ENCODE peak calls at places on chromosomes 6 and 20, in eight cellular contexts. One of them, this sample, is unnamed.

GRCh38 chr6:8177721-8178120 is 75.4 kb upstream of the EEF1E1 start:
- DNase-seq in kidney glomerular epithelial cell: peak
- DNase-seq in NT2/D1: no peak
- DNase-seq in EH: peak
- DNase-seq in CD4-positive, CD25-positive, alpha-beta regulatory T cell: no peak
- DNase-seq in LoVo: no peak
- DNase-seq in activated CD8-positive, alpha-beta memory T cell treated with anti-CD3 and anti-CD28 coated beads, Interleukin-2, amount 50 U/mL, for 4 hours: no peak
- DNase-seq in stimulated activated CD8-positive, alpha-beta memory T cell treated with anti-CD3 and anti-CD28 coated beads, Interleukin-15, amount 100 ng/mL, for 1 hour: no peak
- DNase-seq in this sample: peak

GRCh38 chr20:33733654-33734576 is 2.1 kb downstream of the ZNF341 start:
- DNase-seq in kidney glomerular epithelial cell: peak
- DNase-seq in NT2/D1: no peak
- DNase-seq in EH: peak
- DNase-seq in CD4-positive, CD25-positive, alpha-beta regulatory T cell: no peak
- DNase-seq in LoVo: peak
- DNase-seq in activated CD8-positive, alpha-beta memory T cell treated with anti-CD3 and anti-CD28 coated beads, Interleukin-2, amount 50 U/mL, for 4 hours: no peak
- DNase-seq in stimulated activated CD8-positive, alpha-beta memory T cell treated with anti-CD3 and anti-CD28 coated beads, Interleukin-15, amount 100 ng/mL, for 1 hour: no peak
- DNase-seq in this sample: peak

GRCh38 chr6:87483929-87484328 is 11.2 kb downstream of the SLC35A1 start:
- DNase-seq in kidney glomerular epithelial cell: peak
- DNase-seq in NT2/D1: peak
- DNase-seq in EH: peak
- DNase-seq in CD4-positive, CD25-positive, alpha-beta regulatory T cell: no peak
- DNase-seq in LoVo: peak
- DNase-seq in activated CD8-positive, alpha-beta memory T cell treated with anti-CD3 and anti-CD28 coated beads, Interleukin-2, amount 50 U/mL, for 4 hours: no peak
- DNase-seq in stimulated activated CD8-positive, alpha-beta memory T cell treated with anti-CD3 and anti-CD28 coated beads, Interleukin-15, amount 100 ng/mL, for 1 hour: no peak
- DNase-seq in this sample: peak

GRCh38 chr6:71486466-71486865 is 197.9 kb downstream of the OGFRL1 start:
- DNase-seq in kidney glomerular epithelial cell: no peak
- DNase-seq in NT2/D1: no peak
- DNase-seq in EH: peak
- DNase-seq in CD4-positive, CD25-positive, alpha-beta regulatory T cell: no peak
- DNase-seq in LoVo: no peak
- DNase-seq in activated CD8-positive, alpha-beta memory T cell treated with anti-CD3 and anti-CD28 coated beads, Interleukin-2, amount 50 U/mL, for 4 hours: no peak
- DNase-seq in stimulated activated CD8-positive, alpha-beta memory T cell treated with anti-CD3 and anti-CD28 coated beads, Interleukin-15, amount 100 ng/mL, for 1 hour: no peak
- DNase-seq in this sample: peak

GRCh38 chr6:134740473-134741192 is 209.3 kb downstream of the ALDH8A1 start:
- DNase-seq in kidney glomerular epithelial cell: no peak
- DNase-seq in NT2/D1: no peak
- DNase-seq in EH: peak
- DNase-seq in CD4-positive, CD25-positive, alpha-beta regulatory T cell: no peak
- DNase-seq in LoVo: no peak
- DNase-seq in activated CD8-positive, alpha-beta memory T cell treated with anti-CD3 and anti-CD28 coated beads, Interleukin-2, amount 50 U/mL, for 4 hours: no peak
- DNase-seq in stimulated activated CD8-positive, alpha-beta memory T cell treated with anti-CD3 and anti-CD28 coated beads, Interleukin-15, amount 100 ng/mL, for 1 hour: no peak
- DNase-seq in this sample: peak

GRCh38 chr6:130993292-130993765 is 69.7 kb downstream of the EPB41L2 start:
- DNase-seq in kidney glomerular epithelial cell: no peak
- DNase-seq in NT2/D1: no peak
- DNase-seq in EH: no peak
- DNase-seq in CD4-positive, CD25-positive, alpha-beta regulatory T cell: no peak
- DNase-seq in LoVo: no peak
- DNase-seq in activated CD8-positive, alpha-beta memory T cell treated with anti-CD3 and anti-CD28 coated beads, Interleukin-2, amount 50 U/mL, for 4 hours: no peak
- DNase-seq in stimulated activated CD8-positive, alpha-beta memory T cell treated with anti-CD3 and anti-CD28 coated beads, Interleukin-15, amount 100 ng/mL, for 1 hour: no peak
- DNase-seq in this sample: no peak

GRCh38 chr20:46246527-46246926 is 61.8 kb downstream of the CDH22 start:
- DNase-seq in kidney glomerular epithelial cell: no peak
- DNase-seq in NT2/D1: no peak
- DNase-seq in EH: no peak
- DNase-seq in CD4-positive, CD25-positive, alpha-beta regulatory T cell: no peak
- DNase-seq in LoVo: no peak
- DNase-seq in activated CD8-positive, alpha-beta memory T cell treated with anti-CD3 and anti-CD28 coated beads, Interleukin-2, amount 50 U/mL, for 4 hours: no peak
- DNase-seq in stimulated activated CD8-positive, alpha-beta memory T cell treated with anti-CD3 and anti-CD28 coated beads, Interleukin-15, amount 100 ng/mL, for 1 hour: no peak
- DNase-seq in this sample: no peak

GRCh38 chr20:11195169-11195568 is 521.4 kb upstream of the JAG1 start:
- DNase-seq in kidney glomerular epithelial cell: no peak
- DNase-seq in NT2/D1: no peak
- DNase-seq in EH: no peak
- DNase-seq in CD4-positive, CD25-positive, alpha-beta regulatory T cell: no peak
- DNase-seq in LoVo: no peak
- DNase-seq in activated CD8-positive, alpha-beta memory T cell treated with anti-CD3 and anti-CD28 coated beads, Interleukin-2, amount 50 U/mL, for 4 hours: no peak
- DNase-seq in stimulated activated CD8-positive, alpha-beta memory T cell treated with anti-CD3 and anti-CD28 coated beads, Interleukin-15, amount 100 ng/mL, for 1 hour: no peak
- DNase-seq in this sample: no peak

GRCh38 chr6:169800668-169801395 is 49.4 kb downstream of the ERMARD start:
- DNase-seq in kidney glomerular epithelial cell: peak
- DNase-seq in NT2/D1: no peak
- DNase-seq in EH: peak
- DNase-seq in CD4-positive, CD25-positive, alpha-beta regulatory T cell: no peak
- DNase-seq in LoVo: peak
- DNase-seq in activated CD8-positive, alpha-beta memory T cell treated with anti-CD3 and anti-CD28 coated beads, Interleukin-2, amount 50 U/mL, for 4 hours: no peak
- DNase-seq in stimulated activated CD8-positive, alpha-beta memory T cell treated with anti-CD3 and anti-CD28 coated beads, Interleukin-15, amount 100 ng/mL, for 1 hour: no peak
- DNase-seq in this sample: peak

GRCh38 chr6:52503853-52504777 is 72.7 kb downstream of the TRAM2 start:
- DNase-seq in kidney glomerular epithelial cell: peak
- DNase-seq in NT2/D1: no peak
- DNase-seq in EH: peak
- DNase-seq in CD4-positive, CD25-positive, alpha-beta regulatory T cell: no peak
- DNase-seq in LoVo: peak
- DNase-seq in activated CD8-positive, alpha-beta memory T cell treated with anti-CD3 and anti-CD28 coated beads, Interleukin-2, amount 50 U/mL, for 4 hours: no peak
- DNase-seq in stimulated activated CD8-positive, alpha-beta memory T cell treated with anti-CD3 and anti-CD28 coated beads, Interleukin-15, amount 100 ng/mL, for 1 hour: no peak
- DNase-seq in this sample: peak

GRCh38 chr6:169841251-169841650 is 89.8 kb downstream of the ERMARD start:
- DNase-seq in kidney glomerular epithelial cell: no peak
- DNase-seq in NT2/D1: no peak
- DNase-seq in EH: no peak
- DNase-seq in CD4-positive, CD25-positive, alpha-beta regulatory T cell: no peak
- DNase-seq in LoVo: no peak
- DNase-seq in activated CD8-positive, alpha-beta memory T cell treated with anti-CD3 and anti-CD28 coated beads, Interleukin-2, amount 50 U/mL, for 4 hours: no peak
- DNase-seq in stimulated activated CD8-positive, alpha-beta memory T cell treated with anti-CD3 and anti-CD28 coated beads, Interleukin-15, amount 100 ng/mL, for 1 hour: no peak
- DNase-seq in this sample: no peak

GRCh38 chr20:24805456-24806233 is 143.4 kb upstream of the CST7 start:
- DNase-seq in kidney glomerular epithelial cell: no peak
- DNase-seq in NT2/D1: no peak
- DNase-seq in EH: no peak
- DNase-seq in CD4-positive, CD25-positive, alpha-beta regulatory T cell: no peak
- DNase-seq in LoVo: no peak
- DNase-seq in activated CD8-positive, alpha-beta memory T cell treated with anti-CD3 and anti-CD28 coated beads, Interleukin-2, amount 50 U/mL, for 4 hours: no peak
- DNase-seq in stimulated activated CD8-positive, alpha-beta memory T cell treated with anti-CD3 and anti-CD28 coated beads, Interleukin-15, amount 100 ng/mL, for 1 hour: no peak
- DNase-seq in this sample: no peak